ENCODE peak calls at places on chromosomes 6 and 20, in six cellular contexts. H is naive thymus-derived CD4-positive, alpha-beta T cell; E is PC-9; A is GM12891; J is upper lobe of right lung; V is Calu3. X is an unnamed sample.

GRCh38 chr20:36881331-36881730 is 5.4 kb downstream of the TLDC2 start:
- DNase-seq in J (no peak), H (no peak), E (no peak), A (no peak), V (no peak), X (no peak)

GRCh38 chr6:139508023-139508422 is 133.6 kb upstream of the CITED2 start:
- DNase-seq in E (no peak), H (no peak), V (no peak), J (no peak), A (no peak), X (no peak)

GRCh38 chr20:58837717-58838116 is 13.0 kb downstream of the GNAS-AS1 start:
- DNase-seq in H (no peak), A (no peak), E (no peak), V (no peak), J (no peak), X (no peak)

GRCh38 chr6:7239590-7239948 is 73.4 kb downstream of the SSR1 start:
- DNase-seq in E (no peak), A (no peak), J (no peak), H (no peak), V (no peak), X (peak)

GRCh38 chr20:50844430-50845100 is 49.7 kb downstream of the BCAS4 start:
- DNase-seq in H (no peak), J (no peak), E (no peak), V (peak), A (peak), X (no peak)

GRCh38 chr6:109059148-109059547 is 35.5 kb downstream of the SESN1 start:
- DNase-seq in J (no peak), V (no peak), A (no peak), H (no peak), E (peak), X (no peak)

GRCh38 chr6:104505838-104506237 is 353.9 kb downstream of the HACE1 start:
- DNase-seq in V (no peak), H (no peak), A (no peak), E (no peak), J (no peak), X (no peak)

GRCh38 chr20:33589059-33589458 is 73.1 kb upstream of the C20orf144 start:
- DNase-seq in A (no peak), H (no peak), V (no peak), J (no peak), E (no peak), X (no peak)

GRCh38 chr20:64057628-64058498 is 5.1 kb upstream of the TCEA2 start:
- DNase-seq in A (peak), E (peak), J (peak), V (peak), H (peak), X (peak)

GRCh38 chr6:116078945-116079344 is 18.3 kb upstream of the FRK start:
- DNase-seq in A (no peak), J (no peak), H (no peak), E (no peak), V (no peak), X (no peak)

GRCh38 chr20:63745961-63746765 is 6.6 kb downstream of the SLC2A4RG start:
- DNase-seq in E (no peak), A (no peak), J (peak), H (no peak), V (no peak), X (no peak)

GRCh38 chr6:46172176-46172575 is 1.4 kb upstream of the ENPP5 start:
- DNase-seq in V (no peak), J (no peak), A (no peak), H (no peak), E (no peak), X (no peak)

GRCh38 chr6:10587694-10588392 is 66.7 kb downstream of the GCNT2 start:
- DNase-seq in H (no peak), V (no peak), E (no peak), J (no peak), A (no peak), X (no peak)

GRCh38 chr6:105135056-105135455 is 44.8 kb downstream of the POPDC3 start:
- DNase-seq in H (no peak), E (no peak), V (peak), A (no peak), J (no peak), X (no peak)

GRCh38 chr6:51855310-51856082 is 231.9 kb downstream of the PKHD1 start:
- DNase-seq in H (peak), E (peak), J (no peak), V (peak), A (peak), X (peak)

GRCh38 chr20:57882451-57883161 is 172.8 kb upstream of the PMEPA1 start:
- DNase-seq in J (no peak), H (no peak), A (no peak), E (no peak), V (no peak), X (peak)

GRCh38 chr6:13404115-13404891 is 76.0 kb upstream of the TBC1D7 start:
- DNase-seq in J (no peak), V (no peak), E (no peak), A (no peak), H (no peak), X (no peak)

GRCh38 chr20:17870063-17870740 is 98.4 kb downstream of the SNX5 start:
- DNase-seq in J (peak), E (no peak), A (no peak), V (no peak), H (no peak), X (no peak)

GRCh38 chr6:151452750-151453427 is 963 bp upstream of the RMND1 start:
- DNase-seq in V (no peak), A (no peak), J (no peak), H (peak), E (peak), X (peak)

GRCh38 chr6:24802271-24803059 is 3.7 kb upstream of the ARMH2 start:
- DNase-seq in H (no peak), V (no peak), A (no peak), J (no peak), E (peak), X (no peak)

GRCh38 chr6:86535141-86535540 is 402.2 kb upstream of the HTR1E start:
- DNase-seq in E (no peak), V (no peak), A (no peak), J (no peak), H (no peak), X (no peak)

GRCh38 chr6:87078983-87079616 is 15.8 kb downstream of the CGA start:
- DNase-seq in J (peak), H (peak), V (peak), A (peak), E (peak), X (peak)

GRCh38 chr6:130322673-130323268 is 43.0 kb upstream of the TMEM200A start:
- DNase-seq in V (peak), J (no peak), E (peak), A (no peak), H (peak), X (peak)

GRCh38 chr6:47202638-47203037 is 107.1 kb downstream of the TNFRSF21 start:
- DNase-seq in H (no peak), A (no peak), E (no peak), J (no peak), V (no peak), X (no peak)

GRCh38 chr20:19427480-19427879 is 215.0 kb downstream of the SLC24A3 start:
- DNase-seq in H (no peak), E (no peak), A (no peak), J (peak), V (no peak), X (no peak)